ENCODE peak calls at places on chromosome 9, in five cellular contexts. F is kidney glomerular epithelial cell, A is thyroid gland, N is HFF-Myc, U is NB4. W is an unnamed sample.

GRCh38 chr9:4235951-4236804 is 63.7 kb downstream of the GLIS3 start:
- DNase-seq in F (peak), N (peak), A (no peak), U (no peak), W (no peak)

GRCh38 chr9:33946779-33947535 is 101.7 kb downstream of the UBAP2 start:
- DNase-seq in F (peak), N (peak), U (no peak), A (peak), W (no peak)

GRCh38 chr9:137485343-137486140 is 26.4 kb upstream of the NSMF start:
- DNase-seq in U (no peak), A (no peak), F (no peak), N (no peak), W (no peak)

GRCh38 chr9:87309236-87309635 is 188.4 kb upstream of the DAPK1 start:
- DNase-seq in F (no peak), N (no peak), U (no peak), A (no peak), W (no peak)

GRCh38 chr9:38022203-38022602 is 46.8 kb downstream of the SHB start:
- DNase-seq in U (no peak), F (no peak), A (no peak), N (no peak), W (no peak)

GRCh38 chr9:135821116-135821515 is 86.2 kb downstream of the CAMSAP1 start:
- DNase-seq in F (no peak), N (no peak), U (no peak), A (no peak), W (no peak)

GRCh38 chr9:116596646-116597045 is 90.5 kb upstream of the TRIM32 start:
- DNase-seq in U (no peak), N (no peak), F (no peak), A (no peak), W (no peak)

GRCh38 chr9:95078934-95079333 is 238.6 kb downstream of the FANCC start:
- DNase-seq in N (no peak), U (no peak), A (peak), F (no peak), W (no peak)

GRCh38 chr9:93266521-93267001 is 82.6 kb downstream of the WNK2 start:
- DNase-seq in A (peak), F (no peak), N (no peak), U (no peak), W (no peak)

GRCh38 chr9:69674112-69674511 is 1.9 kb upstream of the APBA1 start:
- DNase-seq in A (no peak), N (no peak), U (no peak), F (no peak), W (peak)

GRCh38 chr9:13628526-13628925 is 349.0 kb upstream of the MPDZ start:
- DNase-seq in U (no peak), A (no peak), N (no peak), F (no peak), W (no peak)

GRCh38 chr9:122133263-122133983 is 26.2 kb downstream of the NDUFA8 start:
- DNase-seq in U (no peak), N (no peak), F (no peak), A (no peak), W (no peak)

GRCh38 chr9:81609782-81610738 is 79.3 kb downstream of the TLE1 start:
- DNase-seq in N (no peak), U (peak), A (peak), F (peak), W (no peak)

GRCh38 chr9:79572032-79572890 is 496 bp downstream of the TLE4 start:
- DNase-seq in A (peak), U (peak), N (no peak), F (peak), W (no peak)

GRCh38 chr9:72633966-72634365 is 112.6 kb downstream of the TMC1 start:
- DNase-seq in N (peak), F (no peak), A (no peak), U (peak), W (no peak)

GRCh38 chr9:77277719-77278118 is 100.4 kb downstream of the VPS13A start:
- DNase-seq in A (no peak), U (no peak), F (no peak), N (no peak), W (no peak)

GRCh38 chr9:134716067-134716466 is 74.5 kb downstream of the COL5A1 start:
- DNase-seq in U (no peak), F (no peak), N (no peak), A (no peak), W (no peak)

GRCh38 chr9:2613730-2614271 is 7.8 kb upstream of the VLDLR start:
- DNase-seq in F (no peak), N (no peak), A (peak), U (no peak), W (no peak)

GRCh38 chr9:128215491-128216404 is 12.6 kb downstream of the DNM1 start:
- DNase-seq in N (no peak), U (peak), F (peak), A (no peak), W (no peak)

GRCh38 chr9:135243201-135244190 is 156.0 kb downstream of the OLFM1 start:
- DNase-seq in A (no peak), N (no peak), F (no peak), U (no peak), W (no peak)

GRCh38 chr9:126439402-126439765 is 112.8 kb downstream of the MVB12B start:
- DNase-seq in U (no peak), N (no peak), F (peak), A (no peak), W (no peak)

GRCh38 chr9:28471261-28471660 is 898.0 kb upstream of the C9orf72 start:
- DNase-seq in F (no peak), U (no peak), N (no peak), A (no peak), W (peak)

GRCh38 chr9:13318027-13318426 is 38.5 kb upstream of the MPDZ start:
- DNase-seq in F (no peak), N (no peak), A (no peak), U (no peak), W (no peak)

GRCh38 chr9:84404095-84404686 is 63.6 kb upstream of the SLC28A3 start:
- DNase-seq in A (peak), F (no peak), U (peak), N (no peak), W (no peak)

GRCh38 chr9:8338249-8338721 is 538.7 kb upstream of the DMAC1 start:
- DNase-seq in F (no peak), A (no peak), N (no peak), U (no peak), W (no peak)

GRCh38 chr9:114180701-114181582 is 25.6 kb downstream of the COL27A1 start:
- DNase-seq in U (no peak), N (peak), A (no peak), F (no peak), W (no peak)

GRCh38 chr9:110255064-110255416 is 1.3 kb downstream of the TXN start:
- DNase-seq in N (no peak), U (no peak), F (no peak), A (peak), W (peak)

GRCh38 chr9:124256517-124257069 is 1.2 kb upstream of the NEK6 start:
- DNase-seq in N (no peak), A (peak), U (no peak), F (peak), W (no peak)

GRCh38 chr9:77588319-77588937 is 59.7 kb downstream of the GNA14 start:
- DNase-seq in A (no peak), N (peak), U (peak), F (peak), W (no peak)

GRCh38 chr9:127166651-127167524 is 44.5 kb upstream of the ANGPTL2 start:
- DNase-seq in F (no peak), N (no peak), A (no peak), U (peak), W (peak)

GRCh38 chr9:76045217-76045616 is 154.7 kb downstream of the PCSK5 start:
- DNase-seq in N (no peak), F (no peak), U (no peak), A (no peak), W (no peak)

GRCh38 chr9:96818535-96818934 is 35.8 kb downstream of the ZNF782 start:
- DNase-seq in N (no peak), F (no peak), A (no peak), U (peak), W (no peak)

GRCh38 chr9:3240651-3241268 is 285.0 kb downstream of the RFX3 start:
- DNase-seq in A (peak), F (peak), N (peak), U (peak), W (peak)

GRCh38 chr9:76403352-76403751 is 9.1 kb upstream of the RFK start:
- DNase-seq in U (peak), N (peak), F (peak), A (no peak), W (peak)

GRCh38 chr9:124272118-124272517 is 14.4 kb downstream of the NEK6 start:
- DNase-seq in A (no peak), N (no peak), U (no peak), F (no peak), W (no peak)

GRCh38 chr9:37914154-37914551 is 10.2 kb upstream of the SLC25A51 start:
- DNase-seq in N (no peak), A (no peak), U (no peak), F (no peak), W (no peak)

GRCh38 chr9:113929634-113930092 is 53.6 kb downstream of the ZNF618 start:
- DNase-seq in F (peak), U (no peak), A (no peak), N (no peak), W (no peak)

GRCh38 chr9:100579665-100580064 is 1.8 kb downstream of the CAVIN4 start:
- DNase-seq in A (no peak), N (no peak), F (no peak), U (no peak), W (no peak)

GRCh38 chr9:87850405-87850804 is 32.3 kb upstream of the SPATA31E1 start:
- DNase-seq in A (no peak), N (peak), U (no peak), F (no peak), W (no peak)

GRCh38 chr9:136625101-136626065 is 37.3 kb upstream of the EGFL7 start:
- DNase-seq in U (peak), A (peak), F (peak), N (peak), W (peak)

W was measured in SK-N-DZ.